ENCODE peak calls at places on chromosomes 13 and 19, in five cellular contexts. L, G, A, O and P are unnamed samples.

GRCh38 chr19:45767410-45767880 is 1.6 kb downstream of the SIX5 start:
- DNase-seq in L (peak), G (peak), A (peak), O (peak), P (no peak)

GRCh38 chr13:78595819-78596700 is 7.3 kb downstream of the POU4F1 start:
- DNase-seq in L (no peak), G (no peak), A (no peak), O (no peak), P (no peak)

GRCh38 chr13:71730267-71730666 is 136.7 kb downstream of the DACH1 start:
- DNase-seq in L (no peak), G (no peak), A (no peak), O (no peak), P (no peak)

GRCh38 chr13:105497597-105497996 is 1037.9 kb downstream of the EFNB2 start:
- DNase-seq in L (no peak), G (peak), A (no peak), O (no peak), P (no peak)

GRCh38 chr13:111556496-111556895 is 236.1 kb downstream of the TEX29 start:
- DNase-seq in L (no peak), G (no peak), A (no peak), O (no peak), P (no peak)

GRCh38 chr19:19319725-19320361 is 466 bp downstream of the SUGP1 start:
- DNase-seq in L (no peak), G (no peak), A (peak), O (no peak), P (no peak)

GRCh38 chr13:72652681-72653080 is 74.7 kb downstream of the MZT1 start:
- DNase-seq in L (no peak), G (no peak), A (no peak), O (no peak), P (no peak)

GRCh38 chr19:49973987-49974386 is 13.0 kb upstream of the SIGLEC11 start:
- DNase-seq in L (no peak), G (no peak), A (peak), O (no peak), P (no peak)

GRCh38 chr13:20714161-20714560 is 10.7 kb downstream of the IL17D start:
- DNase-seq in L (no peak), G (no peak), A (no peak), O (peak), P (no peak)

GRCh38 chr13:30133976-30134375 is 173.4 kb downstream of the KATNAL1 start:
- DNase-seq in L (no peak), G (no peak), A (peak), O (no peak), P (no peak)

GRCh38 chr19:5492813-5493409 is 37.7 kb downstream of the ZNRF4 start:
- DNase-seq in L (no peak), G (no peak), A (no peak), O (no peak), P (no peak)

GRCh38 chr13:113857531-113858195 is 6.2 kb downstream of the GAS6 start:
- DNase-seq in L (no peak), G (no peak), A (no peak), O (no peak), P (no peak)

GRCh38 chr13:95195146-95195545 is 106.1 kb downstream of the ABCC4 start:
- DNase-seq in L (no peak), G (no peak), A (no peak), O (no peak), P (no peak)

GRCh38 chr19:7450243-7451223 is 38.3 kb downstream of the PEX11G start:
- DNase-seq in L (no peak), G (no peak), A (no peak), O (peak), P (no peak)

GRCh38 chr13:93218583-93218982 is 8.0 kb upstream of the GPC6 start:
- DNase-seq in L (no peak), G (no peak), A (no peak), O (no peak), P (no peak)

GRCh38 chr19:40567040-40567749 is 9.5 kb upstream of the SHKBP1 start:
- DNase-seq in L (no peak), G (no peak), A (no peak), O (no peak), P (no peak)

GRCh38 chr13:88552966-88553365 is 881.8 kb downstream of the SLITRK5 start:
- DNase-seq in L (no peak), G (no peak), A (no peak), O (no peak), P (no peak)

GRCh38 chr13:48232420-48233096 is 448 bp upstream of the ITM2B start:
- DNase-seq in L (no peak), G (peak), A (no peak), O (no peak), P (no peak)

GRCh38 chr19:3983542-3983914 is 1.7 kb downstream of the EEF2 start:
- DNase-seq in L (no peak), G (no peak), A (no peak), O (no peak), P (no peak)

GRCh38 chr19:3983936-3984583 is 1.2 kb downstream of the EEF2 start:
- DNase-seq in L (no peak), G (no peak), A (peak), O (peak), P (no peak)

GRCh38 chr19:3985643-3986259 is 488 bp upstream of the EEF2 start:
- DNase-seq in L (no peak), G (no peak), A (no peak), O (no peak), P (no peak)

GRCh38 chr19:3984908-3985642 is at the start of gene EEF2:
- DNase-seq in L (no peak), G (peak), A (peak), O (peak), P (peak)

DNA sequence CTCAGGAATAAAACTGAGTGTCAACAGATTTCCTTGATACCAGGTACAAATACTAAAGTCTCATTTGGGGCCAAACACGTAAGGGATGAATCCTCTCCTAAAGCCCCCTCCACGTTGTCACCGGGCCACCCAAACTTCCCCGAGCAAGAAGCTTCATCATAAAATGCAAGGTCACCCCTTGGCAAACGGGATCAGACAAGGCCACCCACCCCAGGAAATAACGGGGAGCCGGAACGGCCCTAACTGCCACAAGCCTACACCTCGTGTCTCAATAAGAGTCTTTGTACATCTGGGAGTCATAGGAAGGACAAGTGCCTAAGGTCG is 717 bp downstream of the EEF2 start:
- DNase-seq in L (no peak), G (no peak), A (no peak), O (no peak), P (no peak)
- H3K4me3 ChIP-seq in L (peak), G (peak), A (peak), O (peak), P (peak)

GRCh38 chr19:3369337-3370213 is 3.2 kb downstream of the NFIC start:
- DNase-seq in L (no peak), G (no peak), A (peak), O (no peak), P (no peak)
- TF ChIP-seq CTCF in L (peak), G (no peak), A (no peak), O (peak), P (no peak)

GRCh38 chr19:12667903-12668302 is 1.3 kb downstream of the WDR83 start:
- DNase-seq in L (no peak), G (no peak), A (no peak), O (no peak), P (no peak)
- H3K4me3 ChIP-seq in L (no peak), G (peak), A (peak), O (peak), P (peak)

DNA sequence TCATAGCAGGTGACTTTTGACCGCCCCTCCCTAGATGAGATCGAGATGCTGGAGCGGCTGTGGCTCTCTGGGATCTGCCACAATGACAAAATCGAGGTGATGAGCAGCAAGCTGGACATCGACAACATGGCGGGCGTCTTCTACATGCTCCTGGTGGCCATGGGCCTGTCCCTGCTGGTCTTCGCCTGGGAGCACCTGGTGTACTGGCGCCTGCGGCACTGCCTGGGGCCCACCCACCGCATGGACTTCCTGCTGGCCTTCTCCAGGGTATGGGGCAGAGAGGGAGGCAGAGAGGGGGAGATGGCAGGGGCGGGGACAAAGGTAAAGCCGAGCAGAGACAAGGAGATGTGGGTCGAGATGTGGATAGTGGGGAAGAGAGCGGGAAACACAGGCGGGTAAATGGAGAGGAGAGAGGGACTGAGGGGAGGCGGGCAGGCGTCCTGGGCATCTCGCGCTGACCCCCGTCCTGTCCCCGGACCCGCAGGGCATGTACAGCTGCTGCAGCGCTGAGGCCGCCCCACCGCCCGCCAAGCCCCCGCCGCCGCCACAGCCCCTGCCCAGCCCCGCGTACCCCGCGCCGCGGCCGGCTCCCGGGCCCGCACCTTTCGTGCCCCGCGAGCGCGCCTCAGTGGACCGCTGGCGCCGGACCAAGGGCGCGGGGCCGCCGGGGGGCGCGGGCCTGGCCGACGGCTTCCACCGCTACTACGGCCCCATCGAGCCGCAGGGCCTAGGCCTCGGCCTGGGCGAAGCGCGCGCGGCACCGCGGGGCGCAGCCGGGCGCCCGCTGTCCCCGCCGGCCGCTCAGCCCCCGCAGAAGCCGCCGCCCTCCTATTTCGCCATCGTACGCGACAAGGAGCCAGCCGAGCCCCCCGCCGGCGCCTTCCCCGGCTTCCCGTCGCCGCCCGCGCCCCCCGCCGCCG is 3.4 kb upstream of the GRWD1 start:
- DNase-seq in L (no peak), G (no peak), A (no peak), O (no peak), P (no peak)
- TF ChIP-seq CTCF in L (no peak), G (no peak), A (no peak), O (no peak), P (no peak)

GRCh38 chr19:13120817-13121216 is 2.8 kb downstream of the NACC1 start:
- DNase-seq in L (no peak), G (no peak), A (no peak), O (peak), P (no peak)

GRCh38 chr19:13117772-13118423 is at the start of gene NACC1:
- DNase-seq in L (no peak), G (peak), A (peak), O (peak), P (peak)

GRCh38 chr19:13118424-13119193 is 545 bp downstream of the NACC1 start:
- DNase-seq in L (no peak), G (peak), A (peak), O (no peak), P (no peak)

GRCh38 chr19:13121551-13122274 is 3.6 kb downstream of the NACC1 start:
- DNase-seq in L (no peak), G (no peak), A (no peak), O (no peak), P (no peak)

GRCh38 chr19:13119654-13120053 is 1.6 kb downstream of the NACC1 start:
- DNase-seq in L (no peak), G (no peak), A (no peak), O (no peak), P (no peak)
- H3K4me3 ChIP-seq in L (no peak), G (peak), A (peak), O (peak), P (peak)

GRCh38 chr13:44676534-44676933 is 100.4 kb upstream of the TSC22D1 start:
- DNase-seq in L (no peak), G (no peak), A (no peak), O (peak), P (no peak)
- TF ChIP-seq CTCF in L (no peak), G (no peak), A (no peak), O (no peak), P (no peak)

GRCh38 chr13:42524487-42525034 is 49.4 kb upstream of the TNFSF11 start:
- DNase-seq in L (no peak), G (no peak), A (no peak), O (peak), P (no peak)

GRCh38 chr13:42526276-42526675 is 47.7 kb upstream of the TNFSF11 start:
- DNase-seq in L (no peak), G (no peak), A (no peak), O (no peak), P (no peak)

GRCh38 chr13:42525035-42525504 is 48.9 kb upstream of the TNFSF11 start:
- DNase-seq in L (no peak), G (no peak), A (no peak), O (peak), P (peak)
- H3K4me3 ChIP-seq in L (no peak), G (no peak), A (no peak), O (no peak), P (no peak)

DNA sequence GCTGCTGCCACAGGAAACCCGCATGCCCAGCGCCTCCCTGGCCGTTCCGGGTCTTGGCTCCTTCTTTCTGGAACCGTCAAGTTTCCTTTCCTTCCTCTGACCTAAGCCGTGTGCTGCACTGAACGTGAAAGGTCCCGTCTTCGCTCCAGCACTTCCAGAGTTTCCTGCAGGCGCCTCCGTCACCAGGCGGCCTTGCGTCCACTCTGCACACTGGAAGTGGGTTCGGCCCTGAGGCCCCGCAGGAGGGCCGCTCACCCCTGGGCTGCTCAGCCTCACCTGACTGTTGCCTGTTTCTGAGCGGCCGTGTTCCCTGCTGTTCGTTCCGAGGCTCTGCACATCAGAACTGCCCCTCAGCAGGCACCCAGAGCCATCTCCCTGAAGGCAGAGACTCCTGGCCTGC is 12.3 kb upstream of the MEX3D start:
- DNase-seq in L (no peak), G (no peak), A (no peak), O (no peak), P (no peak)
- TF ChIP-seq CTCF in L (no peak), G (no peak), A (no peak), O (no peak), P (no peak)